ENCODE peak calls at places on chromosomes 2 and 18, in ten cellular contexts. V is CD4-positive, alpha-beta T cell; Y is fibroblast of lung; P is AG04450; A is IMR-90; T is Peyer's patch; X is Panc1; U is kidney; S is hepatocyte; W is tibial nerve. J is an unnamed sample.

GRCh38 chr2:138087761-138088602 is 123.7 kb downstream of the HNMT start:
- DNase-seq in V (no peak), Y (peak; percentile 7), P (no peak), A (no peak), T (peak; percentile 53), X (no peak), U (peak; percentile 41), S (no peak), W (no peak), J (no peak)

GRCh38 chr2:74876081-74876886 is 42.4 kb downstream of the HK2 start:
- DNase-seq in V (peak; percentile 23), Y (peak; percentile 67), P (no peak), A (peak; percentile 46), T (no peak), X (no peak), U (no peak), S (peak; percentile 77), W (no peak), J (no peak)

GRCh38 chr18:48874233-48874632 is 76.5 kb downstream of the SMAD7 start:
- DNase-seq in V (no peak), Y (no peak), P (no peak), A (no peak), T (no peak), X (no peak), U (peak; percentile 37), S (no peak), W (no peak), J (no peak)

GRCh38 chr2:172725741-172726140 is 9.9 kb upstream of the RAPGEF4 start:
- DNase-seq in V (no peak), Y (no peak), P (no peak), A (no peak), T (no peak), X (no peak), U (no peak), S (no peak), W (no peak), J (no peak)

GRCh38 chr2:176729706-176730569 is 460.7 kb downstream of the MTX2 start:
- DNase-seq in V (no peak), Y (peak; percentile 20), P (no peak), A (no peak), T (no peak), X (no peak), U (no peak), S (peak; percentile 23), W (peak; percentile 21), J (no peak)

GRCh38 chr2:61898810-61899209 is 6.7 kb upstream of the COMMD1 start:
- DNase-seq in V (no peak), Y (peak; percentile 31), P (no peak), A (peak; percentile 31), T (no peak), X (no peak), U (no peak), S (peak; percentile 10), W (no peak), J (no peak)

GRCh38 chr2:239600194-239600593 is 199.4 kb upstream of the HDAC4 start:
- DNase-seq in V (no peak), Y (no peak), P (no peak), A (no peak), T (no peak), X (no peak), U (peak; percentile 42), S (no peak), W (no peak), J (peak; percentile 30)

GRCh38 chr2:201860541-201861154 is 54.3 kb downstream of the CDK15 start:
- DNase-seq in V (peak; percentile 22), Y (peak; percentile 91), P (peak; percentile 83), A (peak; percentile 93), T (no peak), X (peak; percentile 68), U (no peak), S (peak; percentile 84), W (no peak), J (no peak)

GRCh38 chr18:13180614-13181375 is 37.8 kb upstream of the LDLRAD4 start:
- DNase-seq in V (no peak), Y (no peak), P (no peak), A (no peak), T (no peak), X (no peak), U (no peak), S (peak; percentile 32), W (no peak), J (no peak)

GRCh38 chr18:74682998-74683311 is 85.3 kb downstream of the ZNF407 start:
- DNase-seq in V (no peak), Y (peak; percentile 8), P (no peak), A (peak; percentile 44), T (no peak), X (no peak), U (no peak), S (peak; percentile 22), W (no peak), J (no peak)

GRCh38 chr2:17827785-17828184 is 11.5 kb downstream of the MSGN1 start:
- DNase-seq in V (no peak), Y (no peak), P (no peak), A (no peak), T (no peak), X (no peak), U (no peak), S (no peak), W (no peak), J (no peak)

DNA sequence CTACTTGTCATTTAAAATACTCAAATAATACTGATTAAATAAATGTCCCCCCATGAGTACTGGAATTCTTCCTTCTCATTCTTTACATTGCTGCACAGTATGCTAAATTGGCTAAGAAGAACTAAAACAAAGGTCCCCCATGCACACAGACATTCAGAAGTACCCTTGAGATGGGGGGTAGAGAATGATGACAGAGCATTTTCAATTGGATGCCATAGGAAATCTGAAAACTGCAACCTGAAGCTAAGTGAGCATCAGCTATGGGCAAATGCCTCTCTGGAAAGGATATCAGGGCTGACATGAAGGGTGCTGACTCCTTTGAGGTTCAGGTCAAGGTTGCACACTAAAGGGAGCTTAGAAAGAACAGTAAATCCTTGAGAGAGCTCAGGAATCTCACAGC is 10.1 kb upstream of the TNFAIP6 start:
- DNase-seq in V (no peak), Y (no peak), P (no peak), A (no peak), T (no peak), X (no peak), U (no peak), S (peak; percentile 8), W (no peak), J (no peak)
- H3K27ac ChIP-seq in V (no peak overlapping the region), Y (no peak overlapping the region), P (no peak overlapping the region), A (no peak overlapping the region), T (no peak overlapping the region), X (no peak overlapping the region), U (no peak overlapping the region), S (peak overlapping the region; percentile 29), W (no peak overlapping the region), J (no peak overlapping the region)

DNA sequence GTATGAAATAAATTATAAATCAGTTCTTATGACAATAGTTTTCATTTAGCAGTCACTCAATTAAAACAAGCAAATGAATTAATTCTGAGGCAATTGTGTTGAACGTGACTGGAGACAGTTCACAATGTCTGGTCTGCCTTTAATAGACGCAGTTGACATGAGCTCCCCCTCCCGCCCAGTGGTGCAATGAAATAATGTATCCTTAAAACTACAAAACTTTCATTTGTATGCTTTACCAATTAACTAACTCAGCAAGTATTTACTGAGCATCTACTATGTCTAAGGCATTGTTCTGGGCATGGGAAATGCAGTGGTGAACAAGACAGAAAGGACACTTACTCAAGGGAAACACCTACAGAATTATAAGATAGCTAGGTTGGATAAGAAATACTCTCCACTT is 3.5 kb upstream of the DSC2 start:
- DNase-seq in V (no peak), Y (no peak), P (no peak), A (no peak), T (no peak), X (no peak), U (no peak), S (no peak), W (no peak), J (no peak)
- TF ChIP-seq CTCF in V (no peak), Y (no peak), P (no peak), A (no peak), T (no peak), X (no peak), U (no peak), S (no peak), W (no peak), J (no peak)

GRCh38 chr2:189982777-189983394 is 79.6 kb downstream of the MSTN start:
- DNase-seq in V (no peak), Y (no peak), P (no peak), A (no peak), T (no peak), X (no peak), U (no peak), S (no peak), W (no peak), J (no peak)

DNA sequence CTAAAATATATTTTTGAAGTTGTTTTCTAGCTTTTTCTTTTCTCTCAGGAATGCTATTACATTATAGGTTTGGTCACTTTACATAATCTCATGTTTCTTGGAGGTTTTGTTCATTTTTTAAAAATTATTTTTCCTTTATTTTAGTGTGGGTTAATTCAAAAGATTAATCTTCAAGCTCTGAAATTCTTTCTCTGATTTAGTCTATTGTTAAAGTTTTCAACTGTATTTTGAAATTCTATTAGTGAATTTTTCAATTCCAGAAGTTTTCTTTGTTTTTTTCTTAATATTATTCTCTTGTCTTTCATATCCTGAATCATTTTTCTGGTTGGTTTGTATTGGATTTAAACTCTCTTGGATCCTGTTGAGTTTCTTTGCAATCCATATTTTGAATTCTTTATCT is 80.4 kb downstream of the MSTN start:
- DNase-seq in V (no peak), Y (no peak), P (no peak), A (no peak), T (no peak), X (no peak), U (no peak), S (no peak), W (no peak), J (no peak)
- H3K9me3 ChIP-seq in V (peaks cover 35% of the 10 kb centered on the region), Y (no peaks in the 10 kb centered on the region), P (peaks cover 10% of the 10 kb centered on the region), A (peaks cover 17% of the 10 kb centered on the region), T (no peaks in the 10 kb centered on the region), X (peaks cover 29% of the 10 kb centered on the region), U (peaks cover 25% of the 10 kb centered on the region), S (no peaks in the 10 kb centered on the region), W (peaks cover 32% of the 10 kb centered on the region), J (peaks cover 57% of the 10 kb centered on the region)

GRCh38 chr2:67260348-67261277 is 136.5 kb upstream of the ETAA1 start:
- DNase-seq in V (no peak), Y (peak; percentile 100), P (peak; percentile 100), A (peak; percentile 100), T (no peak), X (peak; percentile 89), U (peak; percentile 58), S (peak; percentile 59), W (peak; percentile 15), J (no peak)

GRCh38 chr2:67251741-67252140 is 145.4 kb upstream of the ETAA1 start:
- DNase-seq in V (no peak), Y (no peak), P (no peak), A (no peak), T (no peak), X (no peak), U (no peak), S (no peak), W (no peak), J (no peak)

GRCh38 chr2:67255933-67256615 is 141.1 kb upstream of the ETAA1 start:
- DNase-seq in V (no peak), Y (peak; percentile 89), P (peak; percentile 93), A (peak; percentile 96), T (no peak), X (no peak), U (no peak), S (no peak), W (no peak), J (no peak)

GRCh38 chr2:67259581-67260347 is 137.4 kb upstream of the ETAA1 start:
- DNase-seq in V (no peak), Y (peak; percentile 81), P (peak; percentile 80), A (peak; percentile 94), T (no peak), X (peak; percentile 85), U (no peak), S (peak; percentile 33), W (no peak), J (peak; percentile 34)

GRCh38 chr2:67256892-67257291 is 140.2 kb upstream of the ETAA1 start:
- DNase-seq in V (no peak), Y (peak; percentile 85), P (peak; percentile 91), A (peak; percentile 98), T (no peak), X (no peak), U (no peak), S (no peak), W (no peak), J (no peak)
- H3K27ac ChIP-seq in V (no peak overlapping the region), Y (peak overlapping the region; percentile 16), P (peak overlapping the region; percentile 99), A (peak overlapping the region; percentile 91), T (no peak overlapping the region), X (no peak overlapping the region), U (no peak overlapping the region), S (no peak overlapping the region), W (no peak overlapping the region), J (no peak overlapping the region)